ENCODE peak calls at places on chromosomes 6 and 20, in four cellular contexts. M, D, Z and K are unnamed samples.

GRCh38 chr20:63319164-63320040 is 26.4 kb downstream of the COL20A1 start:
- DNase-seq in M (no peak), D (no peak), Z (no peak), K (peak; percentile 4)

GRCh38 chr20:19314619-19315018 is 102.2 kb downstream of the SLC24A3 start:
- DNase-seq in M (no peak), D (no peak), Z (no peak), K (no peak)

GRCh38 chr6:5570641-5571040 is 309.3 kb downstream of the FARS2 start:
- DNase-seq in M (no peak), D (no peak), Z (no peak), K (no peak)

GRCh38 chr6:85464260-85464644 is 14.4 kb downstream of the NT5E start:
- DNase-seq in M (no peak), D (peak; percentile 33), Z (peak; percentile 99), K (no peak)

GRCh38 chr20:58604410-58604881 is 46.6 kb upstream of the STX16 start:
- DNase-seq in M (no peak), D (no peak), Z (no peak), K (peak; percentile 45)

GRCh38 chr6:2797564-2798014 is 32.4 kb downstream of the WRNIP1 start:
- DNase-seq in M (no peak), D (no peak), Z (no peak), K (no peak)

GRCh38 chr6:2770171-2770570 is 5.0 kb downstream of the WRNIP1 start:
- DNase-seq in M (no peak), D (no peak), Z (no peak), K (peak; percentile 85)

GRCh38 chr20:6848041-6848440 is 80.6 kb downstream of the BMP2 start:
- DNase-seq in M (no peak), D (no peak), Z (no peak), K (no peak)

GRCh38 chr6:158233214-158233795 is 65.2 kb downstream of the GTF2H5 start:
- DNase-seq in M (no peak), D (no peak), Z (no peak), K (no peak)

GRCh38 chr6:156822747-156823206 is 45.6 kb downstream of the ARID1B start:
- DNase-seq in M (no peak), D (no peak), Z (no peak), K (peak; percentile 65)

GRCh38 chr6:104606361-104606760 is 253.4 kb downstream of the HACE1 start:
- DNase-seq in M (no peak), D (no peak), Z (no peak), K (no peak)

GRCh38 chr20:17593902-17594301 is 24.0 kb downstream of the DSTN start:
- DNase-seq in M (no peak), D (no peak), Z (no peak), K (no peak)